ENCODE peak calls at places on chromosome 15, in nine cellular contexts. U is upper lobe of right lung; X is heart right ventricle; P is keratinocyte; K is AG04450; T is breast epithelium; E is CD8-positive, alpha-beta T cell; G is heart left ventricle; R is Caco-2. W is an unnamed sample.

GRCh38 chr15:26318689-26319088 is 454.2 kb downstream of the GABRB3 start:
- DNase-seq in U (no peak), X (no peak), P (no peak), K (no peak), T (no peak), E (no peak), G (no peak), R (no peak), W (no peak)

GRCh38 chr15:68992696-68993095 is 21.8 kb upstream of the NOX5 start:
- DNase-seq in U (no peak), X (no peak), P (no peak), K (no peak), T (no peak), E (no peak), G (no peak), R (no peak), W (no peak)

GRCh38 chr15:86624261-86625036 is 544.8 kb downstream of the AGBL1 start:
- DNase-seq in U (no peak), X (peak; percentile 75), P (peak; percentile 26), K (no peak), T (no peak), E (peak; percentile 67), G (peak; percentile 74), R (peak; percentile 81), W (peak; percentile 45)

GRCh38 chr15:76340802-76341365 is 4.3 kb downstream of the ISL2 start:
- DNase-seq in U (no peak), X (no peak), P (no peak), K (no peak), T (no peak), E (peak; percentile 43), G (no peak), R (no peak), W (peak; percentile 53)

GRCh38 chr15:46386356-46386755 is 751.5 kb downstream of the SQOR start:
- DNase-seq in U (no peak), X (no peak), P (no peak), K (no peak), T (no peak), E (no peak), G (no peak), R (no peak), W (no peak)

GRCh38 chr15:39946862-39947261 is 12.9 kb downstream of the EIF2AK4 start:
- DNase-seq in U (no peak), X (no peak), P (no peak), K (no peak), T (no peak), E (no peak), G (no peak), R (no peak), W (no peak)

GRCh38 chr15:63948971-63949370 is 97.3 kb downstream of the DAPK2 start:
- DNase-seq in U (no peak), X (no peak), P (no peak), K (no peak), T (no peak), E (no peak), G (no peak), R (no peak), W (no peak)

GRCh38 chr15:38671675-38672141 is 107.1 kb upstream of the RASGRP1 start:
- DNase-seq in U (no peak), X (no peak), P (no peak), K (no peak), T (no peak), E (peak; percentile 39), G (no peak), R (no peak), W (no peak)

GRCh38 chr15:99932676-99933402 is 199.6 kb upstream of the LYSMD4 start:
- DNase-seq in U (no peak), X (no peak), P (no peak), K (no peak), T (no peak), E (no peak), G (no peak), R (no peak), W (no peak)

GRCh38 chr15:36356978-36357582 is 222.3 kb upstream of the CDIN1 start:
- DNase-seq in U (no peak), X (peak; percentile 9), P (no peak), K (peak; percentile 32), T (no peak), E (no peak), G (no peak), R (no peak), W (no peak)

GRCh38 chr15:94056314-94056713 is 175.0 kb upstream of the MCTP2 start:
- DNase-seq in U (no peak), X (no peak), P (no peak), K (peak; percentile 67), T (no peak), E (no peak), G (no peak), R (no peak), W (no peak)

GRCh38 chr15:81001180-81002003 is 669 bp downstream of the TLNRD1 start:
- DNase-seq in U (peak; percentile 84), X (peak; percentile 75), P (no peak), K (no peak), T (peak; percentile 58), E (peak; percentile 47), G (peak; percentile 78), R (peak; percentile 59), W (peak; percentile 77)

GRCh38 chr15:42062284-42062806 is 32.0 kb downstream of the PLA2G4D start:
- DNase-seq in U (no peak), X (no peak), P (no peak), K (no peak), T (no peak), E (no peak), G (no peak), R (no peak), W (no peak)

GRCh38 chr15:42059661-42060476 is 34.5 kb downstream of the PLA2G4D start:
- DNase-seq in U (peak; percentile 72), X (peak; percentile 51), P (no peak), K (no peak), T (no peak), E (peak; percentile 76), G (no peak), R (peak; percentile 75), W (no peak)

GRCh38 chr15:42060797-42061196 is 33.6 kb downstream of the PLA2G4D start:
- DNase-seq in U (no peak), X (no peak), P (no peak), K (no peak), T (no peak), E (no peak), G (no peak), R (no peak), W (no peak)

GRCh38 chr15:42058791-42059190 is 35.6 kb downstream of the PLA2G4D start:
- DNase-seq in U (no peak), X (no peak), P (no peak), K (no peak), T (no peak), E (no peak), G (no peak), R (no peak), W (no peak)

GRCh38 chr15:42060477-42060763 is 33.9 kb downstream of the PLA2G4D start:
- DNase-seq in U (no peak), X (no peak), P (no peak), K (no peak), T (no peak), E (no peak), G (no peak), R (no peak), W (no peak)
- H3K4me3 ChIP-seq in U (no peak overlapping the region), X (no peak overlapping the region), P (no peak overlapping the region), K (no peak overlapping the region), T (no peak overlapping the region), E (no peak overlapping the region), G (no peak overlapping the region), R (no peak overlapping the region), W (no peak overlapping the region)

GRCh38 chr15:75095594-75095993 is 72.2 kb downstream of the PPCDC start:
- DNase-seq in U (no peak), X (no peak), P (no peak), K (no peak), T (no peak), E (no peak), G (no peak), R (no peak), W (no peak)

GRCh38 chr15:75091814-75092213 is 68.4 kb downstream of the PPCDC start:
- DNase-seq in U (no peak), X (no peak), P (no peak), K (no peak), T (no peak), E (no peak), G (no peak), R (no peak), W (no peak)

DNA sequence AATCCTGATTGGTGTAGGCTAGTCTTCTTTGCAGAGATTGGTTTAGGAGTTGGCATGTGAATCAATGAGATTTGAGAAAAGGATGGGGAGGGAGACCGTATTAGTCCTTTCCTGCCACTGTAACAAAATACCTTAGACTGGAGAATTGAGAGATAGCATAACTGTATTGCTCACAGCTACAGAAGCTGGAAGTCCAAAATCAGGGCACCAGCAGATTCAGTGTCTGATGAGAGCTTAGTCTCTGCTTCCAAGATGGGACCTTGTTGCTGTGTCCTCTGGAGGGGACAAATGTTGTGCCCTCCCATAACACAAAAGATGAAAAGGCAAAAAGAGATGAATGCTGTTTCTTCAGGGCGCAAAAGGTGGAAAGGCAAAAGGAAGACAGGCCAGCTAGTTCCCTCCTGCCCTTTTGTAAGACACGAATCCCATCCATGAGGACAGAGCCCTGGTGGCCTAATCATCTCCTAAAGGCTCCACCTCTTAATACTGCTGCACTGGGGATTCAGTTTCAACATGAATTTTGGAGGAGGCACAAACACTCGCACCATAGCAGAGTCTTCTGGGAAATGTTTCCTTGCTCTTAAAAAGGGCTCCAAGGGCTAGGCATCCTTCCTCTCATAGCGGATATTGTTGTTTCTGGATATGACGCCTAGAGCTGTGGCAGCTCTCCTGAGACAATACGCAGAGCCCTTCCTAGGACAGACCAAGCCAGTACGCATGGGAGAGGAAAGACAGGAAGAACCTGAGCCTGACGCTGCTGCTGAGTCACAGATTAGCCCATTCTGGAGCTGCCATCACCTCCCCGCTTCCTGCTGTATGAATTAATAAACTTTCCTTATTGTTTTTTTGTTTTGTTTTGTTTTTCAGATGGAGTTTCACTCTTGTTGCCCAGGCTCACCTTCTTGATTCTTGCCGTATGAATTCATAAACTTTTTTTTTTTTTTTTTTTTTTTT is 66.7 kb downstream of the PPCDC start:
- DNase-seq in U (no peak), X (peak; percentile 79), P (no peak), K (no peak), T (no peak), E (no peak), G (peak; percentile 73), R (no peak), W (peak; percentile 55)
- H3K9me3 ChIP-seq in U (no peaks in the 10 kb centered on the region), X (peaks cover 18% of the 10 kb centered on the region), P (no peaks in the 10 kb centered on the region), K (no peaks in the 10 kb centered on the region), T (no peaks in the 10 kb centered on the region), E (no peaks in the 10 kb centered on the region), G (peaks cover 9% of the 10 kb centered on the region), R (peaks cover 8% of the 10 kb centered on the region), W (peaks cover 4% of the 10 kb centered on the region)

GRCh38 chr15:65863106-65863505 is 6.2 kb upstream of the RAB11A start:
- DNase-seq in U (no peak), X (no peak), P (no peak), K (no peak), T (no peak), E (no peak), G (no peak), R (no peak), W (no peak)
- H3K4me3 ChIP-seq in U (no peak overlapping the region), X (no peak overlapping the region), P (no peak overlapping the region), K (no peak overlapping the region), T (no peak overlapping the region), E (no peak overlapping the region), G (no peak overlapping the region), R (no peak overlapping the region), W (no peak overlapping the region)

DNA sequence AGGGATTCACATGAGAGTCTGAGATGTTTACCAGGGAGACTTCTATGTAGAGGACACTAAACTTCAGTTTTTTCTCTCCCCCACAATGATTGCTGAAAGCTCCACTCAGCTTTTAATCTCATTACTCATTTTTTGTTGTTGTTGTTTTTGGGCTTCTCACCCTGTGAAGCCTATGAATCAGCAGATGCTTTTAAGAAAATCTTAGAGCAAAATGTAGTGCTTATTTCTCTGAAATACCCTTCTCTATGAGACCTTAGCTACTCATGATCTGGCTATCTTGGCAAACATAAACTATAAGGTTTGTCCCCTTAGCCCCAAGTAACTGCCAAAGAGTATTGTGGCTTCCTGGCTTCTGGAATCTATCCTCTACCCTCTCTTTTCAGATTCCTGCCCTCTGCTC is 537.3 kb downstream of the OCA2 start:
- DNase-seq in U (no peak), X (no peak), P (no peak), K (no peak), T (no peak), E (no peak), G (no peak), R (no peak), W (no peak)
- H3K9me3 ChIP-seq in U (no peaks in the 10 kb centered on the region), X (peaks cover 28% of the 10 kb centered on the region), P (no peaks in the 10 kb centered on the region), K (peaks cover 8% of the 10 kb centered on the region), T (peaks cover 20% of the 10 kb centered on the region), E (no peaks in the 10 kb centered on the region), G (peaks cover 22% of the 10 kb centered on the region), R (peaks cover 9% of the 10 kb centered on the region), W (peaks cover 5% of the 10 kb centered on the region)

W was measured in lower lobe of right lung.